ENCODE peak calls at places on chromosome 14, in ten cellular contexts. W is adipocyte, C is kidney, Y is HCT116, M is GM06990, L is fibroblast of lung, Q is WERI-Rb-1, I is ovary, K is SJSA1, X is Caco-2. V is an unnamed sample. For H3K36me3, the result is how much of the 10 kb centered on the place peaks cover.

GRCh38 chr14:81772391-81772790 is 238.7 kb upstream of the SEL1L start:
- DNase-seq in Q (no peak), K (no peak), X (no peak), W (no peak), C (no peak), L (no peak), I (no peak), Y (no peak), M (no peak), V (no peak)

GRCh38 chr14:32821989-32822653 is 116.6 kb upstream of the NPAS3 start:
- DNase-seq in C (no peak), X (no peak), Y (no peak), I (no peak), W (peak), L (peak), M (no peak), K (no peak), Q (no peak), V (no peak)

GRCh38 chr14:76929927-76930326 is 98.6 kb downstream of the IRF2BPL start:
- DNase-seq in K (no peak), C (no peak), I (no peak), Y (no peak), Q (peak), M (no peak), X (no peak), L (no peak), W (no peak), V (no peak)

GRCh38 chr14:49767473-49768300 is at the start of gene KLHDC2:
- DNase-seq in K (peak), M (peak), I (peak), Q (peak), X (peak), Y (peak), C (peak), W (peak), L (peak), V (peak)

GRCh38 chr14:96243785-96244184 is 12.2 kb upstream of the BDKRB1 start:
- DNase-seq in C (no peak), M (no peak), Y (no peak), X (no peak), Q (no peak), L (no peak), I (no peak), W (no peak), K (no peak), V (no peak)

GRCh38 chr14:40164083-40164482 is 731.9 kb upstream of the FBXO33 start:
- DNase-seq in M (no peak), Y (no peak), W (no peak), K (no peak), Q (no peak), L (peak), X (peak), C (no peak), I (no peak), V (peak)

GRCh38 chr14:70257526-70257925 is 68.8 kb upstream of the SLC8A3 start:
- DNase-seq in K (no peak), Q (peak), C (no peak), W (no peak), I (no peak), M (no peak), L (no peak), Y (peak), X (peak), V (no peak)

GRCh38 chr14:85399196-85399595 is 130.7 kb upstream of the FLRT2 start:
- DNase-seq in Q (no peak), C (no peak), Y (no peak), X (no peak), M (no peak), L (peak), K (peak), W (peak), I (no peak), V (no peak)

GRCh38 chr14:95993768-95994592 is 45.2 kb upstream of the C14orf132 start:
- DNase-seq in I (peak), W (peak), M (no peak), C (no peak), L (peak), Q (peak), K (no peak), Y (peak), X (peak), V (no peak)

GRCh38 chr14:23321572-23322547 is 603 bp downstream of the PABPN1 start:
- DNase-seq in C (peak), M (peak), L (peak), Q (no peak), K (peak), W (peak), Y (no peak), I (no peak), X (peak), V (peak)

GRCh38 chr14:59438148-59438766 is 26.9 kb downstream of the GPR135 start:
- DNase-seq in X (no peak), K (no peak), L (peak), Y (no peak), M (no peak), I (no peak), Q (no peak), W (peak), C (no peak), V (peak)

GRCh38 chr14:24042733-24043132 is 9.1 kb upstream of the CARMIL3 start:
- DNase-seq in K (no peak), I (no peak), Q (no peak), X (no peak), W (no peak), Y (no peak), M (no peak), C (no peak), L (no peak), V (no peak)

GRCh38 chr14:50335989-50336391 is 23.9 kb downstream of the DMAC2L start:
- DNase-seq in I (peak), K (no peak), Y (no peak), W (peak), C (peak), M (no peak), Q (peak), L (peak), X (no peak), V (no peak)

GRCh38 chr14:39426605-39427004 is 5.6 kb downstream of the FBXO33 start:
- DNase-seq in I (no peak), C (no peak), Y (no peak), Q (no peak), K (no peak), W (peak), M (no peak), L (peak), X (peak), V (no peak)

GRCh38 chr14:80621701-80622100 is 319.8 kb downstream of the CEP128 start:
- DNase-seq in M (no peak), Y (peak), C (no peak), Q (no peak), X (no peak), K (no peak), I (no peak), W (peak), L (peak), V (no peak)

GRCh38 chr14:51581017-51581881 is 70.5 kb upstream of the FRMD6 start:
- DNase-seq in K (no peak), X (peak), C (no peak), M (no peak), W (peak), Y (no peak), I (no peak), Q (no peak), L (peak), V (no peak)

GRCh38 chr14:97036096-97036852 is 239.1 kb downstream of the VRK1 start:
- DNase-seq in Y (no peak), Q (peak), C (no peak), I (no peak), W (no peak), L (no peak), K (no peak), X (no peak), M (no peak), V (no peak)

GRCh38 chr14:95666450-95666849 is 19.8 kb upstream of the TCL1B start:
- DNase-seq in C (no peak), Q (no peak), X (no peak), K (no peak), Y (no peak), W (no peak), L (no peak), M (no peak), I (no peak), V (no peak)

GRCh38 chr14:81303258-81303935 is 82.6 kb upstream of the GTF2A1 start:
- DNase-seq in C (peak), L (no peak), K (no peak), Q (no peak), X (peak), W (no peak), Y (peak), M (peak), I (no peak), V (no peak)

GRCh38 chr14:21090194-21090939 is 8.1 kb downstream of the ZNF219 start:
- DNase-seq in X (peak), C (no peak), Y (no peak), K (no peak), W (peak), M (no peak), I (peak), L (no peak), Q (peak), V (no peak)

GRCh38 chr14:22587247-22587646 is 1.8 kb downstream of the DAD1 start:
- DNase-seq in L (no peak), K (no peak), M (no peak), Q (no peak), Y (no peak), X (no peak), I (no peak), C (no peak), W (no peak), V (no peak)

GRCh38 chr14:32761381-32761968 is 177.2 kb upstream of the NPAS3 start:
- DNase-seq in K (no peak), W (peak), Q (no peak), Y (no peak), L (peak), X (no peak), M (no peak), C (no peak), I (no peak), V (no peak)

GRCh38 chr14:94042433-94043091 is 16.4 kb downstream of the OTUB2 start:
- DNase-seq in I (no peak), K (no peak), X (no peak), Y (no peak), M (no peak), C (no peak), L (no peak), Q (no peak), W (no peak), V (no peak)

GRCh38 chr14:90382491-90383125 is 14.2 kb upstream of the CALM1 start:
- DNase-seq in Y (peak), W (peak), Q (no peak), I (peak), M (no peak), K (peak), C (peak), X (peak), L (peak), V (peak)

GRCh38 chr14:101501341-101501740 is 60.0 kb upstream of the DIO3 start:
- DNase-seq in L (no peak), I (peak), K (peak), X (no peak), Q (no peak), M (no peak), Y (no peak), W (no peak), C (peak), V (no peak)

GRCh38 chr14:51562816-51563215 is 88.9 kb upstream of the FRMD6 start:
- DNase-seq in Q (no peak), W (no peak), C (no peak), K (peak), X (no peak), I (no peak), M (no peak), Y (no peak), L (peak), V (no peak)

GRCh38 chr14:76656592-76656991 is 104.7 kb upstream of the VASH1 start:
- DNase-seq in X (no peak), C (no peak), M (no peak), Y (no peak), K (no peak), W (no peak), I (no peak), Q (no peak), L (no peak), V (no peak)

GRCh38 chr14:70416717-70417349 is at the start of gene SYNJ2BP:
- DNase-seq in L (peak), W (peak), K (peak), I (peak), M (peak), X (peak), C (peak), Q (peak), Y (peak), V (peak)

GRCh38 chr14:81122326-81122725 is 98.4 kb downstream of the GTF2A1 start:
- DNase-seq in X (no peak), Y (no peak), M (peak), L (no peak), C (no peak), W (no peak), K (no peak), I (no peak), Q (no peak), V (no peak)

GRCh38 chr14:102558566-102558965 is 33.9 kb upstream of the RCOR1 start:
- DNase-seq in X (no peak), W (no peak), Y (no peak), L (no peak), I (no peak), M (no peak), Q (no peak), C (no peak), K (no peak), V (no peak)

GRCh38 chr14:53510281-53510912 is 357.3 kb upstream of the DDHD1 start:
- DNase-seq in X (no peak), L (no peak), I (no peak), C (no peak), Q (no peak), W (no peak), M (no peak), Y (no peak), K (no peak), V (no peak)

GRCh38 chr14:93033983-93034670 is 81.6 kb downstream of the ITPK1 start:
- DNase-seq in Q (peak), C (peak), K (no peak), L (no peak), W (no peak), M (peak), I (no peak), Y (no peak), X (peak), V (no peak)

GRCh38 chr14:69087061-69087461 is 65.9 kb downstream of the DCAF5 start:
- DNase-seq in Q (no peak), I (no peak), W (peak), C (no peak), X (peak), M (no peak), K (no peak), L (peak), Y (no peak), V (no peak)

GRCh38 chr14:23013056-23014054 is 3.4 kb upstream of the C14orf93 start:
- DNase-seq in K (no peak), M (no peak), W (no peak), I (no peak), Y (no peak), C (no peak), X (no peak), L (no peak), Q (no peak), V (no peak)

GRCh38 chr14:74475678-74476077 is 17.4 kb downstream of the NPC2 start:
- DNase-seq in M (no peak), I (no peak), K (no peak), X (no peak), Q (peak), Y (no peak), L (peak), C (no peak), W (peak), V (peak)
- H3K36me3 ChIP-seq in M (under half), I (under half), K (under half), X (under half), Q (under half), Y (under half), L (under half), C (under half), W (under half), V (under half)

GRCh38 chr14:55381040-55381439 is 30.6 kb downstream of the ATG14 start:
- DNase-seq in Y (no peak), M (no peak), L (no peak), Q (no peak), W (no peak), K (no peak), C (no peak), I (no peak), X (peak), V (no peak)

GRCh38 chr14:55383039-55383438 is 28.6 kb downstream of the ATG14 start:
- DNase-seq in X (no peak), W (peak), M (no peak), C (no peak), L (peak), K (peak), Y (no peak), Q (no peak), I (no peak), V (peak)

GRCh38 chr14:55381561-55381960 is 30.1 kb downstream of the ATG14 start:
- DNase-seq in I (no peak), K (no peak), Y (no peak), L (no peak), M (no peak), W (no peak), C (no peak), X (no peak), Q (no peak), V (no peak)

GRCh38 chr14:55383541-55384140 is 28.0 kb downstream of the ATG14 start:
- DNase-seq in Q (no peak), L (peak), C (no peak), I (no peak), X (no peak), K (no peak), Y (no peak), W (no peak), M (no peak), V (no peak)

DNA sequence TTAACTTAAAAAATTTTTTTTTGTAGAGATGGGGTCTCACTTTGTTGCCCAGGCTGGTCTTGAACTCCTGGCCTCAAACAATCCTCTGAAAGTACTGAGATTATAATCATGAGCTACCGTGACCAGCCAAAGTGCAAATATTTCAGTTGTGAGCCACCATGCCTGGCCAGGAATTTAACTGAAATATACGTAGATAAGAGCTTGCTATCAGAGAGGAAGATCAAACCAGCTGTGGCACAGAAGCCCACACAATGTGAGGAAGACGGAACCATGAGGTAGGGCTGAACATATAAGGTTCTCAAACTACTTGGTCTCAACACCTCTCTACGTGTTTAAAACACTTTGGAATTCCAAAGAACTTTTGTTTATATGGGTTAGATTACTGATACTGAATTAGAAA is 29.1 kb downstream of the ATG14 start:
- DNase-seq in L (peak), M (no peak), W (no peak), C (no peak), Y (no peak), X (peak), Q (no peak), K (no peak), I (no peak), V (no peak)
- H3K36me3 ChIP-seq in L (under half), M (under half), W (half or more), C (under half), Y (under half), X (under half), Q (under half), K (under half), I (under half), V (under half)

DNA sequence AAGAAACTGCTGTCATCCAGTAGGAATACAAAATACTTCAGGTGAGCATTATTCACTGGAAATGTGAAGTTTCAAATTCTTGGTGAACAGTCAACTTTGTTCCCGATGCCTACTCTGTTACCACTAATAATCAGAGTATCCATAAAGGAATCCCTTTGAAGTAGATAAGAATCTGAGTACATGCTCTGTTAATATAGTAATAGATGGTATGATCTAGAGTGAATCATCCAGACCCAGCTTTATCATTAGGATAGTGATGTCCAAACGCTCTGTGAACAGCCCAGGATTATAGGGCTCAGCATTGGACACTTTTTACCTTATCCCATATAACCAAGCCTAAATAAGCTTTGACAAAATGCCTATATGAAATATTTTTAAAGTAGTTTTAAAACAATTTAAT is 33.3 kb downstream of the PPP2R3C start:
- DNase-seq in L (peak), Y (no peak), Q (no peak), W (no peak), I (no peak), X (no peak), M (no peak), C (no peak), K (no peak), V (no peak)
- H3K36me3 ChIP-seq in L (under half), Y (under half), Q (under half), W (half or more), I (under half), X (under half), M (under half), C (under half), K (under half), V (under half)

GRCh38 chr14:105424861-105425260 is 5.2 kb downstream of the MTA1 start:
- DNase-seq in K (no peak), C (no peak), I (no peak), X (no peak), M (no peak), L (no peak), Q (no peak), W (no peak), Y (no peak), V (no peak)
- H3K36me3 ChIP-seq in K (under half), C (under half), I (under half), X (under half), M (under half), L (under half), Q (under half), W (under half), Y (under half), V (under half)

GRCh38 chr14:67641902-67642749 is 22.4 kb downstream of the ARG2 start:
- DNase-seq in Q (no peak), L (no peak), K (no peak), I (no peak), C (no peak), W (no peak), M (no peak), Y (no peak), X (no peak), V (no peak)

GRCh38 chr14:67643671-67644070 is 24.0 kb downstream of the ARG2 start:
- DNase-seq in X (no peak), K (no peak), L (no peak), C (no peak), W (no peak), M (no peak), I (no peak), Y (no peak), Q (no peak), V (no peak)

GRCh38 chr14:67645414-67645813 is 25.7 kb downstream of the ARG2 start:
- DNase-seq in Y (no peak), X (no peak), M (no peak), L (no peak), W (no peak), C (no peak), I (no peak), K (no peak), Q (no peak), V (no peak)

GRCh38 chr14:67644428-67644827 is 24.7 kb downstream of the ARG2 start:
- DNase-seq in I (no peak), L (peak), W (peak), X (no peak), M (no peak), K (no peak), Y (no peak), Q (no peak), C (no peak), V (no peak)

GRCh38 chr14:67641480-67641879 is 21.8 kb downstream of the ARG2 start:
- DNase-seq in C (no peak), Q (no peak), Y (no peak), X (no peak), M (no peak), I (no peak), W (no peak), K (no peak), L (no peak), V (no peak)
- H3K36me3 ChIP-seq in C (under half), Q (under half), Y (under half), X (under half), M (under half), I (under half), W (under half), K (under half), L (under half), V (under half)

GRCh38 chr14:61486930-61487495 is 165.6 kb downstream of the PRKCH start:
- DNase-seq in L (no peak), Q (no peak), M (no peak), K (no peak), W (no peak), C (no peak), X (no peak), I (no peak), Y (no peak), V (no peak)

GRCh38 chr14:61485670-61486069 is 164.3 kb downstream of the PRKCH start:
- DNase-seq in K (peak), C (no peak), L (no peak), X (no peak), M (no peak), Y (no peak), I (no peak), W (no peak), Q (no peak), V (no peak)

GRCh38 chr14:61484011-61484410 is 162.6 kb downstream of the PRKCH start:
- DNase-seq in I (no peak), L (no peak), K (no peak), Y (no peak), W (no peak), M (no peak), C (no peak), X (no peak), Q (no peak), V (no peak)

GRCh38 chr14:61483477-61483876 is 162.1 kb downstream of the PRKCH start:
- DNase-seq in I (no peak), L (no peak), W (no peak), Y (no peak), X (no peak), M (no peak), K (no peak), C (no peak), Q (no peak), V (no peak)

GRCh38 chr14:61484826-61485584 is 163.6 kb downstream of the PRKCH start:
- DNase-seq in Q (no peak), M (no peak), W (no peak), K (no peak), C (no peak), X (no peak), Y (no peak), L (no peak), I (no peak), V (no peak)
- H3K36me3 ChIP-seq in Q (under half), M (under half), W (under half), K (under half), C (under half), X (under half), Y (under half), L (under half), I (under half), V (under half)